ENCODE peak calls at places on chromosome 1, in four cellular contexts. Q, X, Z and G are unnamed samples.

GRCh38 chr1:181061891-181062777 is 26.4 kb upstream of the IER5 start:
- DNase-seq in Q (peak), X (peak), Z (no peak), G (peak)

GRCh38 chr1:23402286-23403037 is 22.1 kb downstream of the TCEA3 start:
- DNase-seq in Q (no peak), X (no peak), Z (no peak), G (no peak)

GRCh38 chr1:179230721-179231120 is 1.2 kb upstream of the ABL2 start:
- DNase-seq in X (no peak), Q (no peak), Z (no peak), G (no peak)

GRCh38 chr1:60866884-60867648 is 215.3 kb upstream of the NFIA start:
- DNase-seq in X (no peak), Q (no peak), Z (peak), G (no peak)

GRCh38 chr1:221897312-221897711 is 155.4 kb upstream of the DUSP10 start:
- DNase-seq in Z (no peak), X (no peak), Q (no peak), G (peak)

GRCh38 chr1:114081145-114082046 is 72.3 kb downstream of the SYT6 start:
- DNase-seq in Q (peak), X (no peak), Z (no peak), G (peak)

GRCh38 chr1:153598309-153599172 is 14.4 kb downstream of the S100A16 start:
- DNase-seq in X (peak), Q (no peak), Z (peak), G (peak)

GRCh38 chr1:173470608-173471007 is 6.5 kb upstream of the PRDX6 start:
- DNase-seq in Z (no peak), X (no peak), Q (no peak), G (no peak)

GRCh38 chr1:36924282-36924791 is 110.0 kb downstream of the GRIK3 start:
- DNase-seq in Z (peak), Q (peak), X (no peak), G (peak)

GRCh38 chr1:96596226-96596625 is 125.4 kb upstream of the PTBP2 start:
- DNase-seq in Q (no peak), X (no peak), Z (peak), G (peak)

GRCh38 chr1:43659785-43660184 is 9.8 kb downstream of the KDM4A start:
- DNase-seq in Q (no peak), Z (no peak), X (no peak), G (no peak)

GRCh38 chr1:244302889-244303609 is 148.7 kb downstream of the ADSS2 start:
- DNase-seq in Q (no peak), X (no peak), Z (peak), G (peak)

GRCh38 chr1:198635964-198636363 is 2.9 kb upstream of the PTPRC start:
- DNase-seq in X (no peak), Q (no peak), Z (no peak), G (no peak)

GRCh38 chr1:58065520-58065919 is 481.0 kb downstream of the OMA1 start:
- DNase-seq in X (no peak), Z (no peak), Q (no peak), G (no peak)

GRCh38 chr1:1624443-1625403 is 7.2 kb upstream of the MMP23B start:
- DNase-seq in X (no peak), Q (no peak), Z (no peak), G (no peak)